ENCODE peak calls at places on chromosomes 1 and 21, in six cellular contexts. One of them, this sample, is unnamed. For H3K27me3 and H3K4me1, the result is how much of the 10 kb centered on the place peaks cover.

GRCh38 chr1:205570796-205571537 is 60.8 kb downstream of the ELK4 start:
- DNase-seq in colonic mucosa: peak
- DNase-seq in hepatocyte: no peak
- DNase-seq in naive thymus-derived CD4-positive, alpha-beta T cell: no peak
- DNase-seq in neural progenitor cell: no peak
- DNase-seq in DND-41: no peak
- DNase-seq in this sample: no peak

GRCh38 chr1:23168079-23168461 is 586 bp downstream of the LUZP1 start:
- DNase-seq in colonic mucosa: peak
- DNase-seq in hepatocyte: peak
- DNase-seq in naive thymus-derived CD4-positive, alpha-beta T cell: no peak
- DNase-seq in neural progenitor cell: no peak
- DNase-seq in DND-41: peak
- DNase-seq in this sample: no peak

GRCh38 chr1:97008226-97008625 is 286.6 kb downstream of the PTBP2 start:
- DNase-seq in colonic mucosa: no peak
- DNase-seq in hepatocyte: no peak
- DNase-seq in naive thymus-derived CD4-positive, alpha-beta T cell: no peak
- DNase-seq in neural progenitor cell: no peak
- DNase-seq in DND-41: no peak
- DNase-seq in this sample: no peak

GRCh38 chr1:20829946-20830345 is 42.8 kb upstream of the HP1BP3 start:
- DNase-seq in colonic mucosa: no peak
- DNase-seq in hepatocyte: no peak
- DNase-seq in naive thymus-derived CD4-positive, alpha-beta T cell: no peak
- DNase-seq in neural progenitor cell: no peak
- DNase-seq in DND-41: no peak
- DNase-seq in this sample: no peak

GRCh38 chr21:25837545-25838263 is 102.9 kb downstream of the GABPA start:
- DNase-seq in colonic mucosa: no peak
- DNase-seq in hepatocyte: peak
- DNase-seq in naive thymus-derived CD4-positive, alpha-beta T cell: no peak
- DNase-seq in neural progenitor cell: no peak
- DNase-seq in DND-41: no peak
- DNase-seq in this sample: no peak

GRCh38 chr1:147717051-147717705 is 43.2 kb downstream of the GJA5 start:
- DNase-seq in colonic mucosa: peak
- DNase-seq in hepatocyte: peak
- DNase-seq in naive thymus-derived CD4-positive, alpha-beta T cell: no peak
- DNase-seq in neural progenitor cell: no peak
- DNase-seq in DND-41: no peak
- DNase-seq in this sample: no peak

GRCh38 chr1:105005594-105006195 is 1256.0 kb downstream of the AMY1C start:
- DNase-seq in colonic mucosa: no peak
- DNase-seq in hepatocyte: no peak
- DNase-seq in naive thymus-derived CD4-positive, alpha-beta T cell: no peak
- DNase-seq in neural progenitor cell: no peak
- DNase-seq in DND-41: no peak
- DNase-seq in this sample: no peak

GRCh38 chr1:48068216-48068615 is 71.0 kb upstream of the TRABD2B start:
- DNase-seq in colonic mucosa: no peak
- DNase-seq in hepatocyte: no peak
- DNase-seq in naive thymus-derived CD4-positive, alpha-beta T cell: no peak
- DNase-seq in neural progenitor cell: no peak
- DNase-seq in DND-41: no peak
- DNase-seq in this sample: no peak

GRCh38 chr1:3699596-3699995 is 47.3 kb downstream of the TP73 start:
- DNase-seq in colonic mucosa: no peak
- DNase-seq in hepatocyte: no peak
- DNase-seq in naive thymus-derived CD4-positive, alpha-beta T cell: no peak
- DNase-seq in neural progenitor cell: no peak
- DNase-seq in DND-41: no peak
- DNase-seq in this sample: no peak

GRCh38 chr1:89739844-89740216 is 81.0 kb upstream of the LRRC8D start:
- DNase-seq in colonic mucosa: no peak
- DNase-seq in hepatocyte: no peak
- DNase-seq in naive thymus-derived CD4-positive, alpha-beta T cell: no peak
- DNase-seq in neural progenitor cell: no peak
- DNase-seq in DND-41: no peak
- DNase-seq in this sample: no peak

GRCh38 chr1:50783286-50783685 is 176.8 kb downstream of the FAF1 start:
- DNase-seq in colonic mucosa: no peak
- DNase-seq in hepatocyte: no peak
- DNase-seq in naive thymus-derived CD4-positive, alpha-beta T cell: no peak
- DNase-seq in neural progenitor cell: no peak
- DNase-seq in DND-41: no peak
- DNase-seq in this sample: no peak

GRCh38 chr21:44912158-44912473 is 8.6 kb downstream of the ITGB2 start:
- DNase-seq in colonic mucosa: peak
- DNase-seq in hepatocyte: no peak
- DNase-seq in naive thymus-derived CD4-positive, alpha-beta T cell: no peak
- DNase-seq in neural progenitor cell: no peak
- DNase-seq in DND-41: peak
- DNase-seq in this sample: no peak

GRCh38 chr1:230284891-230285290 is 141.2 kb downstream of the PGBD5 start:
- DNase-seq in colonic mucosa: no peak
- DNase-seq in hepatocyte: no peak
- DNase-seq in naive thymus-derived CD4-positive, alpha-beta T cell: no peak
- DNase-seq in neural progenitor cell: no peak
- DNase-seq in DND-41: no peak
- DNase-seq in this sample: no peak

GRCh38 chr1:147171399-147172167 is 687 bp downstream of the PRKAB2 start:
- DNase-seq in colonic mucosa: no peak
- DNase-seq in hepatocyte: peak
- DNase-seq in naive thymus-derived CD4-positive, alpha-beta T cell: no peak
- DNase-seq in neural progenitor cell: peak
- DNase-seq in DND-41: no peak
- DNase-seq in this sample: no peak

GRCh38 chr1:38500352-38500751 is 359.2 kb downstream of the RRAGC start:
- DNase-seq in colonic mucosa: no peak
- DNase-seq in hepatocyte: no peak
- DNase-seq in naive thymus-derived CD4-positive, alpha-beta T cell: no peak
- DNase-seq in neural progenitor cell: no peak
- DNase-seq in DND-41: no peak
- DNase-seq in this sample: no peak

GRCh38 chr21:25801217-25802015 is 66.6 kb downstream of the GABPA start:
- DNase-seq in colonic mucosa: peak
- DNase-seq in hepatocyte: peak
- DNase-seq in naive thymus-derived CD4-positive, alpha-beta T cell: peak
- DNase-seq in neural progenitor cell: peak
- DNase-seq in DND-41: peak
- DNase-seq in this sample: peak

GRCh38 chr1:33042836-33043235 is 6.2 kb upstream of the AK2 start:
- DNase-seq in colonic mucosa: no peak
- DNase-seq in hepatocyte: no peak
- DNase-seq in naive thymus-derived CD4-positive, alpha-beta T cell: no peak
- DNase-seq in neural progenitor cell: no peak
- DNase-seq in DND-41: no peak
- DNase-seq in this sample: no peak

GRCh38 chr1:244969355-244970235 is 105.3 kb upstream of the HNRNPU start:
- DNase-seq in colonic mucosa: peak
- DNase-seq in hepatocyte: peak
- DNase-seq in naive thymus-derived CD4-positive, alpha-beta T cell: peak
- DNase-seq in neural progenitor cell: peak
- DNase-seq in DND-41: peak
- DNase-seq in this sample: peak

GRCh38 chr1:51336004-51336403 is 5.6 kb upstream of the TTC39A start:
- DNase-seq in colonic mucosa: peak
- DNase-seq in hepatocyte: peak
- DNase-seq in naive thymus-derived CD4-positive, alpha-beta T cell: no peak
- DNase-seq in neural progenitor cell: no peak
- DNase-seq in DND-41: no peak
- DNase-seq in this sample: no peak

GRCh38 chr1:31182352-31182751 is 57.3 kb downstream of the NKAIN1 start:
- DNase-seq in colonic mucosa: peak
- DNase-seq in hepatocyte: peak
- DNase-seq in naive thymus-derived CD4-positive, alpha-beta T cell: no peak
- DNase-seq in neural progenitor cell: peak
- DNase-seq in DND-41: peak
- DNase-seq in this sample: peak

GRCh38 chr1:31181515-31182343 is 58.0 kb downstream of the NKAIN1 start:
- DNase-seq in colonic mucosa: peak
- DNase-seq in hepatocyte: peak
- DNase-seq in naive thymus-derived CD4-positive, alpha-beta T cell: no peak
- DNase-seq in neural progenitor cell: peak
- DNase-seq in DND-41: peak
- DNase-seq in this sample: peak

GRCh38 chr1:31183927-31184554 is 55.6 kb downstream of the NKAIN1 start:
- DNase-seq in colonic mucosa: peak
- DNase-seq in hepatocyte: peak
- DNase-seq in naive thymus-derived CD4-positive, alpha-beta T cell: no peak
- DNase-seq in neural progenitor cell: peak
- DNase-seq in DND-41: peak
- DNase-seq in this sample: no peak

GRCh38 chr1:31180338-31180737 is 59.3 kb downstream of the NKAIN1 start:
- DNase-seq in colonic mucosa: no peak
- DNase-seq in hepatocyte: no peak
- DNase-seq in naive thymus-derived CD4-positive, alpha-beta T cell: no peak
- DNase-seq in neural progenitor cell: no peak
- DNase-seq in DND-41: no peak
- DNase-seq in this sample: no peak

DNA sequence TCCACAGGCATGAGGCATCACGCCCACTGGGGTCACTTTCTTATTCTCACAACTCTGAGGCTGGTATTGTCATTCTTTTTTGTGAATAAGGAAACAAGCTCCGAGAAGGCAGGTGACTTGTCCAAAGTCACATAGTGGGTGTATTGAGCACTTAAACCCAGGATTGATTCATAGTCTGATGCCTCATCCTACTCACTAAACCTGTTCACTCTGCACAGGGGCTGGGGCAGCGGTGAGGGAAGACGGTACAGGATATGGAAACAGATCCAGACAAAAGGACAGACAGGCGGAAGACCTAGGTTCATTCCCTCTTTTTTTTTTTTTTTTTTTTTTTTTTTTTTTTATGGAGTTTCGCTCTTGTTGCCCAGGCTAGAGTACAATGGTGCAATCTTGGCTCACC is 56.6 kb downstream of the NKAIN1 start:
- DNase-seq in colonic mucosa: no peak
- DNase-seq in hepatocyte: no peak
- DNase-seq in naive thymus-derived CD4-positive, alpha-beta T cell: no peak
- DNase-seq in neural progenitor cell: no peak
- DNase-seq in DND-41: no peak
- DNase-seq in this sample: no peak
- H3K27me3 ChIP-seq in colonic mucosa: under half
- H3K27me3 ChIP-seq in hepatocyte: under half
- H3K27me3 ChIP-seq in naive thymus-derived CD4-positive, alpha-beta T cell: under half
- H3K27me3 ChIP-seq in neural progenitor cell: under half
- H3K27me3 ChIP-seq in DND-41: under half
- H3K27me3 ChIP-seq in this sample: under half

GRCh38 chr1:10670190-10670589 is 126.3 kb downstream of the CASZ1 start:
- DNase-seq in colonic mucosa: no peak
- DNase-seq in hepatocyte: no peak
- DNase-seq in naive thymus-derived CD4-positive, alpha-beta T cell: no peak
- DNase-seq in neural progenitor cell: no peak
- DNase-seq in DND-41: no peak
- DNase-seq in this sample: no peak

GRCh38 chr1:10671551-10672375 is 124.7 kb downstream of the CASZ1 start:
- DNase-seq in colonic mucosa: no peak
- DNase-seq in hepatocyte: no peak
- DNase-seq in naive thymus-derived CD4-positive, alpha-beta T cell: no peak
- DNase-seq in neural progenitor cell: no peak
- DNase-seq in DND-41: no peak
- DNase-seq in this sample: no peak

GRCh38 chr1:10669570-10669969 is 126.9 kb downstream of the CASZ1 start:
- DNase-seq in colonic mucosa: no peak
- DNase-seq in hepatocyte: no peak
- DNase-seq in naive thymus-derived CD4-positive, alpha-beta T cell: no peak
- DNase-seq in neural progenitor cell: no peak
- DNase-seq in DND-41: no peak
- DNase-seq in this sample: no peak

GRCh38 chr1:10672376-10673050 is 123.9 kb downstream of the CASZ1 start:
- DNase-seq in colonic mucosa: no peak
- DNase-seq in hepatocyte: no peak
- DNase-seq in naive thymus-derived CD4-positive, alpha-beta T cell: no peak
- DNase-seq in neural progenitor cell: no peak
- DNase-seq in DND-41: no peak
- DNase-seq in this sample: no peak

DNA sequence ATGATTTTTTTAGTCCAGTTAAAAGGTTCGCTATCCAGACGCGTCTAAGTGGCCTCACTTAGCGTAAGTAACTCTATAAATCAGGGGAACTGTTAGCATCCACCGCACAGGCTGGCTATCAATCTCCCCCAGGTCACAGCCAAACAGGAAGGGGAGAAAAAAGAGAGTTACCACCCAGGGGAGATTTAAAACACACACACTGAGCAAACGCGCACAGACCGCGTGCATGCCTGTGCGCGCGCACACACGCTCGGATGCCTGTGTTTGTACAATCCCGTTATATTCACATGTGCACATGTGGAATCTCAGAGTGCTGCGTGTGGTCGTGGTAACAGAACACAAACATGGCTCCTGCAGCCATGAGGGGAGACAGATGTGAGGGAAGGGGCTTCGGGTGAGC is 125.4 kb downstream of the CASZ1 start:
- DNase-seq in colonic mucosa: no peak
- DNase-seq in hepatocyte: no peak
- DNase-seq in naive thymus-derived CD4-positive, alpha-beta T cell: no peak
- DNase-seq in neural progenitor cell: no peak
- DNase-seq in DND-41: no peak
- DNase-seq in this sample: no peak
- H3K4me1 ChIP-seq in colonic mucosa: under half
- H3K4me1 ChIP-seq in hepatocyte: half or more
- H3K4me1 ChIP-seq in naive thymus-derived CD4-positive, alpha-beta T cell: under half
- H3K4me1 ChIP-seq in neural progenitor cell: under half
- H3K4me1 ChIP-seq in DND-41: under half
- H3K4me1 ChIP-seq in this sample: under half

GRCh38 chr1:63878914-63879313 is 105.1 kb downstream of the ROR1 start:
- DNase-seq in colonic mucosa: no peak
- DNase-seq in hepatocyte: no peak
- DNase-seq in naive thymus-derived CD4-positive, alpha-beta T cell: no peak
- DNase-seq in neural progenitor cell: no peak
- DNase-seq in DND-41: no peak
- DNase-seq in this sample: no peak

GRCh38 chr1:63877021-63877767 is 103.4 kb downstream of the ROR1 start:
- DNase-seq in colonic mucosa: no peak
- DNase-seq in hepatocyte: no peak
- DNase-seq in naive thymus-derived CD4-positive, alpha-beta T cell: no peak
- DNase-seq in neural progenitor cell: no peak
- DNase-seq in DND-41: no peak
- DNase-seq in this sample: no peak

GRCh38 chr1:63874278-63874880 is 100.6 kb downstream of the ROR1 start:
- DNase-seq in colonic mucosa: no peak
- DNase-seq in hepatocyte: no peak
- DNase-seq in naive thymus-derived CD4-positive, alpha-beta T cell: no peak
- DNase-seq in neural progenitor cell: no peak
- DNase-seq in DND-41: no peak
- DNase-seq in this sample: no peak

GRCh38 chr1:63873751-63874150 is 99.9 kb downstream of the ROR1 start:
- DNase-seq in colonic mucosa: no peak
- DNase-seq in hepatocyte: no peak
- DNase-seq in naive thymus-derived CD4-positive, alpha-beta T cell: no peak
- DNase-seq in neural progenitor cell: no peak
- DNase-seq in DND-41: no peak
- DNase-seq in this sample: no peak

GRCh38 chr1:63877816-63878215 is 104.0 kb downstream of the ROR1 start:
- DNase-seq in colonic mucosa: no peak
- DNase-seq in hepatocyte: no peak
- DNase-seq in naive thymus-derived CD4-positive, alpha-beta T cell: no peak
- DNase-seq in neural progenitor cell: no peak
- DNase-seq in DND-41: no peak
- DNase-seq in this sample: no peak
- H3K4me3 ChIP-seq in colonic mucosa: no peak
- H3K4me3 ChIP-seq in hepatocyte: no peak
- H3K4me3 ChIP-seq in naive thymus-derived CD4-positive, alpha-beta T cell: no peak
- H3K4me3 ChIP-seq in neural progenitor cell: no peak
- H3K4me3 ChIP-seq in DND-41: no peak
- H3K4me3 ChIP-seq in this sample: no peak

GRCh38 chr1:1202831-1203560 is 3.4 kb downstream of the TNFRSF18 start:
- DNase-seq in colonic mucosa: no peak
- DNase-seq in hepatocyte: no peak
- DNase-seq in naive thymus-derived CD4-positive, alpha-beta T cell: no peak
- DNase-seq in neural progenitor cell: no peak
- DNase-seq in DND-41: no peak
- DNase-seq in this sample: no peak
- H3K27me3 ChIP-seq in colonic mucosa: under half
- H3K27me3 ChIP-seq in hepatocyte: under half
- H3K27me3 ChIP-seq in naive thymus-derived CD4-positive, alpha-beta T cell: under half
- H3K27me3 ChIP-seq in neural progenitor cell: half or more
- H3K27me3 ChIP-seq in DND-41: under half
- H3K27me3 ChIP-seq in this sample: under half